ENCODE peak calls at places on chromosomes 6 and 20, in four cellular contexts. F is hepatocyte, U is RWPE2, Q is neural progenitor cell. K is an unnamed sample.

GRCh38 chr6:124870611-124871201 is 91.5 kb upstream of the RNF217 start:
- DNase-seq in F (peak; percentile 47), U (no peak), Q (peak; percentile 43), K (peak; percentile 54)

GRCh38 chr6:20722442-20722841 is 188.2 kb downstream of the CDKAL1 start:
- DNase-seq in F (no peak), U (no peak), Q (no peak), K (no peak)

GRCh38 chr6:55379895-55380294 is 52.6 kb downstream of the GFRAL start:
- DNase-seq in F (no peak), U (no peak), Q (no peak), K (no peak)

GRCh38 chr6:31940256-31940664 is 5.6 kb upstream of the CFB start:
- DNase-seq in F (peak; percentile 57), U (no peak), Q (no peak), K (peak; percentile 38)

GRCh38 chr6:167706313-167707109 is 120.2 kb upstream of the AFDN start:
- DNase-seq in F (no peak), U (no peak), Q (no peak), K (no peak)

GRCh38 chr6:16625319-16626240 is 135.7 kb downstream of the ATXN1 start:
- DNase-seq in F (no peak), U (no peak), Q (no peak), K (peak; percentile 40)

GRCh38 chr6:63452117-63452516 is 120.2 kb upstream of the LOC128125822 start:
- DNase-seq in F (peak; percentile 65), U (no peak), Q (no peak), K (no peak)

GRCh38 chr6:31332637-31333602 is 24.1 kb downstream of the HLA-B start:
- DNase-seq in F (no peak), U (no peak), Q (no peak), K (no peak)

GRCh38 chr6:37966801-37967200 is 147.3 kb downstream of the ZFAND3 start:
- DNase-seq in F (no peak), U (no peak), Q (no peak), K (no peak)

GRCh38 chr6:167553716-167554115 is 228.8 kb downstream of the TTLL2 start:
- DNase-seq in F (no peak), U (no peak), Q (no peak), K (no peak)

GRCh38 chr20:11676618-11677289 is 240.9 kb upstream of the BTBD3 start:
- DNase-seq in F (peak; percentile 73), U (no peak), Q (peak; percentile 78), K (peak; percentile 62)

GRCh38 chr20:12372557-12372956 is 454.9 kb downstream of the BTBD3 start:
- DNase-seq in F (no peak), U (no peak), Q (no peak), K (no peak)

GRCh38 chr20:63525968-63526367 is 5.4 kb downstream of the PPDPF start:
- DNase-seq in F (no peak), U (no peak), Q (no peak), K (no peak)

GRCh38 chr6:168849459-168849858 is 404.2 kb downstream of the THBS2 start:
- DNase-seq in F (no peak), U (no peak), Q (no peak), K (no peak)

GRCh38 chr6:168848797-168849196 is 404.8 kb downstream of the THBS2 start:
- DNase-seq in F (no peak), U (no peak), Q (no peak), K (no peak)

GRCh38 chr6:168852336-168852884 is 401.2 kb downstream of the THBS2 start:
- DNase-seq in F (no peak), U (no peak), Q (no peak), K (peak; percentile 10)

DNA sequence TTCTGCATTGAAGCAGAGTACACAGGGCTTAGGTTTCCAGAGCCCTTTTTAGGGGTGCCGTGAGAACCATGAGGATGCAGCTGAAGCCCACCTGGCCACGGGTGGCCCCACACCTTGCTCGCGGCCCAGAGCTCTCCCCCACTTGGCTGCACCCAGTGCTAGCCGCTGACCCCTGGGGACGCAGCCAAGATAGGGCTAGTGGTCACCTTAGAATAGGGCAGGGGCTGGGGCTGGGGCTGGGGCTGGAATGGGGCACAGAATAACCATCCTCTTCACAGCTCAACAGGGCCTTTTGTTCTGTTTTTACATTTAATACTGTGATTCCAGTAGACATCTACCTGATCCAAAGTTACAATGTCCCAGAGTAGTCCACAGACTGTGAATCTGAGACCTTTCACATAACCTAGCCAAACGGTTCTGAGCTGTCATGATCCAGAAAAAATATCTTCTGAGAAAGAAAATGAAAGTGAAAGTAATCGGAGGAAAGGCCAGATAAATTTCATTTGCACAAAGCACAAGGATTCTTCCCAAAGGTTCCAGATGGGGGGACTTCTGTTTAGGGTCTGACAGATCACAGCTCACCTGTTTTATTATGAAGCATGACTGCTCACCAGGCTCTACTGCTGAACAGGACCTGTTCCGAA is 402.1 kb downstream of the THBS2 start:
- DNase-seq in F (no peak), U (no peak), Q (no peak), K (peak; percentile 8)
- H3K4me3 ChIP-seq in F (no peak overlapping the region), U (peak overlapping the region; percentile 20), Q (no peak overlapping the region), K (peak overlapping the region; percentile 58)

DNA sequence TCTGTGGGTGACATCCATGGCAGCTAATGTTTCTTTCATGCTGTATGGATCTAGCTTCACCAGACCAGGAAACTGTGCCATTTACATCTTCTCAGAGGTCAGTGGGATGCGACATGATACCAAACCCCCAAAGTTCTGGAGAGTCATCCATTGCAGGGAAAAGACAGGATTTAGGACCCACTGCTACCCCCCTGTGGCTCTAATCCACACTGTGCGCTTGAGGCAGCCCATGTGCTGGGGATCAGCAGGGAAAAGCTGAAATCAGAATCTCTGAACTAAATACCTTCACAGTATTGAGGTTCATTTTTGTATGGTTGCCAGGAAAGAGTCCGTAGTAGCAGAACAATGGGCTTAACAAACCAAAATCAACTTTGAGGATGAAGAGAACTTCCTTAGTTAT is 164.4 kb downstream of the TMEM242 start:
- DNase-seq in F (no peak), U (no peak), Q (peak; percentile 51), K (no peak)
- TF ChIP-seq CTCF in F (no peak), U (no peak), Q (peak; percentile 36), K (no peak)

GRCh38 chr6:34793877-34794276 is 2.0 kb downstream of the BLTP3A start:
- DNase-seq in F (no peak), U (no peak), Q (no peak), K (no peak)

GRCh38 chr6:34792605-34793500 is 970 bp downstream of the BLTP3A start:
- DNase-seq in F (peak; percentile 54), U (no peak), Q (peak; percentile 39), K (peak; percentile 62)

GRCh38 chr6:34795836-34796425 is 4.0 kb downstream of the BLTP3A start:
- DNase-seq in F (peak; percentile 33), U (no peak), Q (no peak), K (peak; percentile 15)

GRCh38 chr6:34791164-34791841 is 580 bp upstream of the BLTP3A start:
- DNase-seq in F (peak; percentile 69), U (no peak), Q (peak; percentile 62), K (peak; percentile 16)

GRCh38 chr6:34791842-34792604 is at the start of gene BLTP3A:
- DNase-seq in F (peak; percentile 94), U (peak; percentile 58), Q (peak; percentile 93), K (peak; percentile 57)
- H3K4me3 ChIP-seq in F (peak within 1 kb of the TSS; percentile 84), U (peak within 1 kb of the TSS; percentile 99), Q (peak within 1 kb of the TSS; percentile 99), K (peak within 1 kb of the TSS; percentile 82)

DNA sequence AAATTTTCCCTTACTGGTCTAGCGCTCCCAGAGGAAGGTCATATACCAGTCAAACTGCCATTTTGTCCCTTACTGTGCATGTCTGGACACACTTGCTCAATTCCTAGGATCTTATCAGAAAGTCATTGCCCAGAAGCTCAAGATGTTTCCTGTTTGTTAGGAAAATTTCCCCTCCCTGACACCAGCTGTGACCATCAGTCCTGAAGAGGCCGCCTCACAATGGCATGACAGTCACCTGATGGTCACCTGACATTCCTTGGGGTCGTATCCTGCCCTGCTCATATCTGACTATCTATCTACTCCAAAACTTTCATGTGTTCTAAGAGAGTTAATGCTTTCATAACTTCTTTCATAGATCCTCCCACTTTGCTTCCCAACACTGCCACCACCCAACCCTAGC is 219.9 kb downstream of the OTOR start:
- DNase-seq in F (no peak), U (no peak), Q (no peak), K (no peak)
- TF ChIP-seq CTCF in F (no peak), U (no peak), Q (no peak), K (no peak)

GRCh38 chr20:36097331-36097730 is 57.2 kb upstream of the EPB41L1 start:
- DNase-seq in F (no peak), U (no peak), Q (no peak), K (peak; percentile 79)
- H3K4me3 ChIP-seq in F (no peak overlapping the region), U (no peak overlapping the region), Q (no peak overlapping the region), K (no peak overlapping the region)

GRCh38 chr20:41079066-41079465 is 50.4 kb downstream of the TOP1 start:
- DNase-seq in F (no peak), U (no peak), Q (peak; percentile 54), K (no peak)

GRCh38 chr20:41080866-41081265 is 52.2 kb downstream of the TOP1 start:
- DNase-seq in F (no peak), U (no peak), Q (no peak), K (no peak)

GRCh38 chr20:41082306-41082705 is 53.7 kb downstream of the TOP1 start:
- DNase-seq in F (no peak), U (no peak), Q (no peak), K (no peak)

GRCh38 chr20:41078329-41078728 is 49.7 kb downstream of the TOP1 start:
- DNase-seq in F (peak; percentile 32), U (no peak), Q (peak; percentile 48), K (peak; percentile 65)

GRCh38 chr20:41081276-41081814 is 52.7 kb downstream of the TOP1 start:
- DNase-seq in F (no peak), U (no peak), Q (no peak), K (peak; percentile 70)
- TF ChIP-seq CTCF in F (no peak), U (no peak), Q (no peak), K (no peak)

DNA sequence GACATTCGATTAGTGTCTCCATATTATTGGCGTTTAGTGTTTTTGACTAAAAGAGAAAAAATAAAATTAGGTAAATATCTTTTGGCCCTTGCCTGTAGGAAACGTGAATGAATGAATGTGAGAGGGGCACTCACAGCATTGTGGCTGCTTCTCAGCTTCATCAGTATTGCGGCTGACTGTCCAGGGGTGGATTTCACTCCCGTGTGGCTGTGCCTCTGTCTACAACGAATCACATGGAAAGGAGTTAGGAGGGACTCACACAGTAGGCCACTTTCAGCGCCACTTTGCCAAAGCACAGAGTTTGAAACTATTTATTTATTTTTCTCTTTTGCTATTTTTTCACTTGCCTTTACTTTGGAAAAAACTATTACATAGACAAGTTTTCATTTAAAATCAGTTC is 805 bp downstream of the TAGAP start:
- DNase-seq in F (no peak), U (no peak), Q (no peak), K (no peak)
- H3K4me3 ChIP-seq in F (no peak overlapping the region), U (no peak overlapping the region), Q (no peak overlapping the region), K (no peak overlapping the region)

GRCh38 chr20:19886666-19887288 is 128.7 kb downstream of the RIN2 start:
- DNase-seq in F (peak; percentile 35), U (no peak), Q (peak; percentile 16), K (no peak)
- TF ChIP-seq CTCF in F (peak; percentile 25), U (peak; percentile 43), Q (peak; percentile 29), K (peak; percentile 29)